ENCODE peak calls at places on chromosomes 11 and 22, in nine cellular contexts. One of them, this sample, is unnamed.

GRCh38 chr11:115500547-115501503 is 3.4 kb downstream of the CADM1 start:
- DNase-seq in endodermal cell: no peak
- DNase-seq in T follicular helper cell: no peak
- DNase-seq in GM23338: peak
- DNase-seq in tibial nerve: no peak
- DNase-seq in neural progenitor cell: peak
- DNase-seq in stimulated activated CD4-positive, alpha-beta T cell treated with anti-CD3 and anti-CD28 coated beads, Interleukin-15, amount 100 ng/mL, for 24 hours: no peak
- DNase-seq in H54: no peak
- DNase-seq in brain microvascular endothelial cell: no peak
- DNase-seq in this sample: no peak

GRCh38 chr11:11977206-11977938 is 31.1 kb downstream of the DKK3 start:
- DNase-seq in endodermal cell: peak
- DNase-seq in T follicular helper cell: no peak
- DNase-seq in GM23338: peak
- DNase-seq in tibial nerve: peak
- DNase-seq in neural progenitor cell: no peak
- DNase-seq in stimulated activated CD4-positive, alpha-beta T cell treated with anti-CD3 and anti-CD28 coated beads, Interleukin-15, amount 100 ng/mL, for 24 hours: no peak
- DNase-seq in H54: peak
- DNase-seq in brain microvascular endothelial cell: peak
- DNase-seq in this sample: peak

GRCh38 chr11:83663446-83663845 is 377.3 kb upstream of the CCDC90B start:
- DNase-seq in endodermal cell: no peak
- DNase-seq in T follicular helper cell: no peak
- DNase-seq in GM23338: no peak
- DNase-seq in tibial nerve: no peak
- DNase-seq in neural progenitor cell: no peak
- DNase-seq in stimulated activated CD4-positive, alpha-beta T cell treated with anti-CD3 and anti-CD28 coated beads, Interleukin-15, amount 100 ng/mL, for 24 hours: no peak
- DNase-seq in H54: no peak
- DNase-seq in brain microvascular endothelial cell: peak
- DNase-seq in this sample: peak

GRCh38 chr22:39431821-39432251 is 25.0 kb upstream of the MGAT3 start:
- DNase-seq in endodermal cell: no peak
- DNase-seq in T follicular helper cell: no peak
- DNase-seq in GM23338: no peak
- DNase-seq in tibial nerve: no peak
- DNase-seq in neural progenitor cell: no peak
- DNase-seq in stimulated activated CD4-positive, alpha-beta T cell treated with anti-CD3 and anti-CD28 coated beads, Interleukin-15, amount 100 ng/mL, for 24 hours: no peak
- DNase-seq in H54: no peak
- DNase-seq in brain microvascular endothelial cell: peak
- DNase-seq in this sample: peak

GRCh38 chr11:93099811-93100210 is 98.0 kb downstream of the SLC36A4 start:
- DNase-seq in endodermal cell: no peak
- DNase-seq in T follicular helper cell: no peak
- DNase-seq in GM23338: no peak
- DNase-seq in tibial nerve: no peak
- DNase-seq in neural progenitor cell: no peak
- DNase-seq in stimulated activated CD4-positive, alpha-beta T cell treated with anti-CD3 and anti-CD28 coated beads, Interleukin-15, amount 100 ng/mL, for 24 hours: no peak
- DNase-seq in H54: no peak
- DNase-seq in brain microvascular endothelial cell: peak
- DNase-seq in this sample: no peak

GRCh38 chr11:82326853-82327252 is 406.8 kb downstream of the FAM181B start:
- DNase-seq in endodermal cell: no peak
- DNase-seq in T follicular helper cell: no peak
- DNase-seq in GM23338: no peak
- DNase-seq in tibial nerve: no peak
- DNase-seq in neural progenitor cell: no peak
- DNase-seq in stimulated activated CD4-positive, alpha-beta T cell treated with anti-CD3 and anti-CD28 coated beads, Interleukin-15, amount 100 ng/mL, for 24 hours: no peak
- DNase-seq in H54: no peak
- DNase-seq in brain microvascular endothelial cell: no peak
- DNase-seq in this sample: no peak

GRCh38 chr11:122268601-122269130 is 152.7 kb upstream of the BLID start:
- DNase-seq in endodermal cell: no peak
- DNase-seq in T follicular helper cell: no peak
- DNase-seq in GM23338: no peak
- DNase-seq in tibial nerve: no peak
- DNase-seq in neural progenitor cell: no peak
- DNase-seq in stimulated activated CD4-positive, alpha-beta T cell treated with anti-CD3 and anti-CD28 coated beads, Interleukin-15, amount 100 ng/mL, for 24 hours: no peak
- DNase-seq in H54: no peak
- DNase-seq in brain microvascular endothelial cell: no peak
- DNase-seq in this sample: no peak

GRCh38 chr11:12248330-12248729 is 129.0 kb upstream of the PARVA start:
- DNase-seq in endodermal cell: peak
- DNase-seq in T follicular helper cell: no peak
- DNase-seq in GM23338: peak
- DNase-seq in tibial nerve: peak
- DNase-seq in neural progenitor cell: peak
- DNase-seq in stimulated activated CD4-positive, alpha-beta T cell treated with anti-CD3 and anti-CD28 coated beads, Interleukin-15, amount 100 ng/mL, for 24 hours: no peak
- DNase-seq in H54: no peak
- DNase-seq in brain microvascular endothelial cell: no peak
- DNase-seq in this sample: peak

GRCh38 chr11:46554205-46555162 is 39.3 kb downstream of the AMBRA1 start:
- DNase-seq in endodermal cell: peak
- DNase-seq in T follicular helper cell: no peak
- DNase-seq in GM23338: peak
- DNase-seq in tibial nerve: peak
- DNase-seq in neural progenitor cell: peak
- DNase-seq in stimulated activated CD4-positive, alpha-beta T cell treated with anti-CD3 and anti-CD28 coated beads, Interleukin-15, amount 100 ng/mL, for 24 hours: no peak
- DNase-seq in H54: no peak
- DNase-seq in brain microvascular endothelial cell: peak
- DNase-seq in this sample: peak

GRCh38 chr11:68008381-68009337 is 1.5 kb upstream of the ALDH3B1 start:
- DNase-seq in endodermal cell: no peak
- DNase-seq in T follicular helper cell: no peak
- DNase-seq in GM23338: no peak
- DNase-seq in tibial nerve: no peak
- DNase-seq in neural progenitor cell: no peak
- DNase-seq in stimulated activated CD4-positive, alpha-beta T cell treated with anti-CD3 and anti-CD28 coated beads, Interleukin-15, amount 100 ng/mL, for 24 hours: no peak
- DNase-seq in H54: no peak
- DNase-seq in brain microvascular endothelial cell: no peak
- DNase-seq in this sample: no peak

GRCh38 chr11:112790286-112790685 is 170.9 kb upstream of the NCAM1 start:
- DNase-seq in endodermal cell: no peak
- DNase-seq in T follicular helper cell: no peak
- DNase-seq in GM23338: no peak
- DNase-seq in tibial nerve: no peak
- DNase-seq in neural progenitor cell: no peak
- DNase-seq in stimulated activated CD4-positive, alpha-beta T cell treated with anti-CD3 and anti-CD28 coated beads, Interleukin-15, amount 100 ng/mL, for 24 hours: no peak
- DNase-seq in H54: no peak
- DNase-seq in brain microvascular endothelial cell: no peak
- DNase-seq in this sample: no peak

This sample was measured in endothelial cell of umbilical vein.